ENCODE peak calls at places on chromosomes 16 and 17, in ten cellular contexts. G, R, E, Z, S, Q, P, V, F and T are unnamed samples.

GRCh38 chr17:3798273-3799180 is 2.5 kb downstream of the ITGAE start:
- DNase-seq in F (no peak), Z (no peak), E (peak; percentile 15), G (no peak), R (no peak), Q (no peak), S (no peak), V (no peak), P (no peak), T (no peak)

GRCh38 chr17:17492085-17492484 is 4.1 kb downstream of the RASD1 start:
- DNase-seq in S (no peak), F (no peak), R (no peak), G (no peak), V (no peak), Q (peak; percentile 48), Z (no peak), P (no peak), E (no peak), T (no peak)

GRCh38 chr16:1823821-1824220 is 2.8 kb downstream of the HAGH start:
- DNase-seq in R (no peak), Q (no peak), E (peak; percentile 67), P (no peak), Z (peak; percentile 66), V (no peak), G (peak; percentile 57), S (no peak), F (no peak), T (no peak)

GRCh38 chr16:24478401-24478800 is 61.0 kb upstream of the RBBP6 start:
- DNase-seq in Q (no peak), V (no peak), S (no peak), Z (no peak), F (no peak), G (no peak), E (no peak), P (no peak), R (no peak), T (no peak)

GRCh38 chr17:418421-418751 is 65.8 kb upstream of the RPH3AL start:
- DNase-seq in P (no peak), S (no peak), E (peak; percentile 56), V (no peak), G (no peak), F (peak; percentile 42), Q (no peak), R (peak; percentile 52), Z (no peak), T (no peak)

GRCh38 chr17:9026741-9027140 is 5.4 kb downstream of the NTN1 start:
- DNase-seq in Z (no peak), S (no peak), Q (no peak), P (no peak), G (no peak), R (no peak), V (no peak), E (no peak), F (no peak), T (no peak)

GRCh38 chr16:13780841-13781553 is 139.0 kb upstream of the ERCC4 start:
- DNase-seq in P (no peak), V (no peak), S (no peak), G (no peak), R (no peak), Z (no peak), E (no peak), F (no peak), Q (no peak), T (no peak)

GRCh38 chr16:8251298-8251697 is 339.0 kb downstream of the TMEM114 start:
- DNase-seq in F (no peak), E (no peak), G (no peak), S (no peak), P (no peak), R (no peak), V (no peak), Z (no peak), Q (no peak), T (no peak)

GRCh38 chr17:5629133-5629532 is 44.8 kb upstream of the NLRP1 start:
- DNase-seq in Q (no peak), P (no peak), G (no peak), E (no peak), F (no peak), V (no peak), Z (no peak), R (no peak), S (no peak), T (no peak)

GRCh38 chr16:66926171-66926570 is 836 bp upstream of the RRAD start:
- DNase-seq in P (no peak), R (no peak), Z (no peak), V (no peak), G (no peak), Q (peak; percentile 74), E (no peak), F (no peak), S (no peak), T (no peak)